ENCODE peak calls at places on chromosomes 2 and 18, in seven cellular contexts. One of them, this sample, is unnamed.

GRCh38 chr2:26184555-26185303 is 11.8 kb downstream of the GAREM2 start:
- DNase-seq in activated CD4-positive, CD25-positive, alpha-beta regulatory T cell: peak
- DNase-seq in IMR-90: peak
- DNase-seq in tibial artery: peak
- DNase-seq in NCI-H2171 treated with DMSO at 0.1 percent for 48 hours: no peak
- DNase-seq in ELR: no peak
- DNase-seq in GM12865: peak
- DNase-seq in this sample: peak

GRCh38 chr2:101420623-101421022 is 33.3 kb upstream of the CREG2 start:
- DNase-seq in NCI-H2171 treated with DMSO at 0.1 percent for 48 hours: no peak
- DNase-seq in GM12865: no peak
- DNase-seq in activated CD4-positive, CD25-positive, alpha-beta regulatory T cell: no peak
- DNase-seq in ELR: no peak
- DNase-seq in IMR-90: no peak
- DNase-seq in tibial artery: no peak
- DNase-seq in this sample: no peak

GRCh38 chr18:62522178-62522509 is 681 bp upstream of the ZCCHC2 start:
- DNase-seq in IMR-90: no peak
- DNase-seq in activated CD4-positive, CD25-positive, alpha-beta regulatory T cell: no peak
- DNase-seq in NCI-H2171 treated with DMSO at 0.1 percent for 48 hours: peak
- DNase-seq in ELR: peak
- DNase-seq in GM12865: no peak
- DNase-seq in tibial artery: no peak
- DNase-seq in this sample: no peak

GRCh38 chr2:47128705-47129104 is 26.4 kb downstream of the STPG4 start:
- DNase-seq in IMR-90: no peak
- DNase-seq in activated CD4-positive, CD25-positive, alpha-beta regulatory T cell: no peak
- DNase-seq in NCI-H2171 treated with DMSO at 0.1 percent for 48 hours: no peak
- DNase-seq in tibial artery: no peak
- DNase-seq in ELR: no peak
- DNase-seq in GM12865: no peak
- DNase-seq in this sample: no peak

GRCh38 chr2:234020332-234020731 is 30.2 kb upstream of the SPP2 start:
- DNase-seq in ELR: no peak
- DNase-seq in GM12865: no peak
- DNase-seq in NCI-H2171 treated with DMSO at 0.1 percent for 48 hours: no peak
- DNase-seq in IMR-90: no peak
- DNase-seq in tibial artery: no peak
- DNase-seq in activated CD4-positive, CD25-positive, alpha-beta regulatory T cell: no peak
- DNase-seq in this sample: no peak

GRCh38 chr2:158228943-158229508 is 127.3 kb downstream of the UPP2 start:
- DNase-seq in tibial artery: no peak
- DNase-seq in NCI-H2171 treated with DMSO at 0.1 percent for 48 hours: peak
- DNase-seq in ELR: no peak
- DNase-seq in IMR-90: no peak
- DNase-seq in GM12865: no peak
- DNase-seq in activated CD4-positive, CD25-positive, alpha-beta regulatory T cell: no peak
- DNase-seq in this sample: no peak

GRCh38 chr2:54380627-54381026 is 75.5 kb upstream of the SPTBN1 start:
- DNase-seq in IMR-90: no peak
- DNase-seq in tibial artery: no peak
- DNase-seq in activated CD4-positive, CD25-positive, alpha-beta regulatory T cell: no peak
- DNase-seq in NCI-H2171 treated with DMSO at 0.1 percent for 48 hours: no peak
- DNase-seq in GM12865: no peak
- DNase-seq in ELR: no peak
- DNase-seq in this sample: no peak

GRCh38 chr2:27442282-27442980 is at the start of gene KRTCAP3:
- DNase-seq in ELR: no peak
- DNase-seq in NCI-H2171 treated with DMSO at 0.1 percent for 48 hours: peak
- DNase-seq in tibial artery: peak
- DNase-seq in IMR-90: no peak
- DNase-seq in GM12865: peak
- DNase-seq in activated CD4-positive, CD25-positive, alpha-beta regulatory T cell: peak
- DNase-seq in this sample: peak

GRCh38 chr2:149597050-149598013 is 9.8 kb upstream of the MMADHC start:
- DNase-seq in NCI-H2171 treated with DMSO at 0.1 percent for 48 hours: peak
- DNase-seq in activated CD4-positive, CD25-positive, alpha-beta regulatory T cell: peak
- DNase-seq in tibial artery: no peak
- DNase-seq in IMR-90: peak
- DNase-seq in GM12865: peak
- DNase-seq in ELR: peak
- DNase-seq in this sample: peak

GRCh38 chr2:192123847-192124246 is 70.9 kb downstream of the TMEFF2 start:
- DNase-seq in NCI-H2171 treated with DMSO at 0.1 percent for 48 hours: no peak
- DNase-seq in GM12865: no peak
- DNase-seq in ELR: no peak
- DNase-seq in activated CD4-positive, CD25-positive, alpha-beta regulatory T cell: no peak
- DNase-seq in tibial artery: peak
- DNase-seq in IMR-90: peak
- DNase-seq in this sample: no peak

GRCh38 chr2:128754246-128754724 is 435.6 kb upstream of the HS6ST1 start:
- DNase-seq in IMR-90: no peak
- DNase-seq in tibial artery: no peak
- DNase-seq in NCI-H2171 treated with DMSO at 0.1 percent for 48 hours: peak
- DNase-seq in ELR: no peak
- DNase-seq in activated CD4-positive, CD25-positive, alpha-beta regulatory T cell: no peak
- DNase-seq in GM12865: peak
- DNase-seq in this sample: no peak

GRCh38 chr18:8349608-8350323 is 259.5 kb upstream of the RAB12 start:
- DNase-seq in tibial artery: no peak
- DNase-seq in ELR: no peak
- DNase-seq in GM12865: no peak
- DNase-seq in IMR-90: no peak
- DNase-seq in NCI-H2171 treated with DMSO at 0.1 percent for 48 hours: no peak
- DNase-seq in activated CD4-positive, CD25-positive, alpha-beta regulatory T cell: no peak
- DNase-seq in this sample: no peak

GRCh38 chr2:66573866-66574265 is 138.9 kb downstream of the MEIS1 start:
- DNase-seq in ELR: peak
- DNase-seq in IMR-90: peak
- DNase-seq in NCI-H2171 treated with DMSO at 0.1 percent for 48 hours: no peak
- DNase-seq in tibial artery: no peak
- DNase-seq in activated CD4-positive, CD25-positive, alpha-beta regulatory T cell: no peak
- DNase-seq in GM12865: no peak
- DNase-seq in this sample: no peak

GRCh38 chr2:222904557-222905258 is 43.9 kb downstream of the ACSL3 start:
- DNase-seq in ELR: peak
- DNase-seq in GM12865: no peak
- DNase-seq in tibial artery: no peak
- DNase-seq in NCI-H2171 treated with DMSO at 0.1 percent for 48 hours: no peak
- DNase-seq in IMR-90: peak
- DNase-seq in activated CD4-positive, CD25-positive, alpha-beta regulatory T cell: no peak
- DNase-seq in this sample: no peak

GRCh38 chr2:58107803-58108710 is 61.5 kb downstream of the VRK2 start:
- DNase-seq in NCI-H2171 treated with DMSO at 0.1 percent for 48 hours: no peak
- DNase-seq in IMR-90: peak
- DNase-seq in ELR: peak
- DNase-seq in activated CD4-positive, CD25-positive, alpha-beta regulatory T cell: no peak
- DNase-seq in tibial artery: no peak
- DNase-seq in GM12865: no peak
- DNase-seq in this sample: no peak

GRCh38 chr2:3493610-3493997 is 25.7 kb downstream of the ADI1 start:
- DNase-seq in tibial artery: peak
- DNase-seq in activated CD4-positive, CD25-positive, alpha-beta regulatory T cell: no peak
- DNase-seq in ELR: no peak
- DNase-seq in GM12865: no peak
- DNase-seq in IMR-90: peak
- DNase-seq in NCI-H2171 treated with DMSO at 0.1 percent for 48 hours: no peak
- DNase-seq in this sample: no peak

GRCh38 chr2:128301501-128301966 is 17.1 kb downstream of the HS6ST1 start:
- DNase-seq in tibial artery: peak
- DNase-seq in NCI-H2171 treated with DMSO at 0.1 percent for 48 hours: no peak
- DNase-seq in IMR-90: peak
- DNase-seq in ELR: peak
- DNase-seq in activated CD4-positive, CD25-positive, alpha-beta regulatory T cell: no peak
- DNase-seq in GM12865: no peak
- DNase-seq in this sample: no peak

GRCh38 chr2:181058378-181059269 is 78.2 kb downstream of the UBE2E3 start:
- DNase-seq in ELR: peak
- DNase-seq in tibial artery: no peak
- DNase-seq in GM12865: peak
- DNase-seq in IMR-90: peak
- DNase-seq in NCI-H2171 treated with DMSO at 0.1 percent for 48 hours: peak
- DNase-seq in activated CD4-positive, CD25-positive, alpha-beta regulatory T cell: no peak
- DNase-seq in this sample: peak

GRCh38 chr2:45812039-45812500 is 160.6 kb downstream of the PRKCE start:
- DNase-seq in NCI-H2171 treated with DMSO at 0.1 percent for 48 hours: peak
- DNase-seq in ELR: peak
- DNase-seq in IMR-90: peak
- DNase-seq in tibial artery: no peak
- DNase-seq in GM12865: no peak
- DNase-seq in activated CD4-positive, CD25-positive, alpha-beta regulatory T cell: no peak
- DNase-seq in this sample: no peak

GRCh38 chr2:191533693-191534175 is 144.2 kb upstream of the NABP1 start:
- DNase-seq in tibial artery: no peak
- DNase-seq in NCI-H2171 treated with DMSO at 0.1 percent for 48 hours: no peak
- DNase-seq in activated CD4-positive, CD25-positive, alpha-beta regulatory T cell: no peak
- DNase-seq in IMR-90: no peak
- DNase-seq in GM12865: no peak
- DNase-seq in ELR: no peak
- DNase-seq in this sample: no peak

GRCh38 chr2:157460384-157460837 is 16.5 kb upstream of the CYTIP start:
- DNase-seq in tibial artery: no peak
- DNase-seq in ELR: no peak
- DNase-seq in activated CD4-positive, CD25-positive, alpha-beta regulatory T cell: no peak
- DNase-seq in NCI-H2171 treated with DMSO at 0.1 percent for 48 hours: no peak
- DNase-seq in GM12865: no peak
- DNase-seq in IMR-90: no peak
- DNase-seq in this sample: no peak

GRCh38 chr2:222693837-222694236 is 22.4 kb downstream of the MOGAT1 start:
- DNase-seq in activated CD4-positive, CD25-positive, alpha-beta regulatory T cell: no peak
- DNase-seq in ELR: peak
- DNase-seq in NCI-H2171 treated with DMSO at 0.1 percent for 48 hours: peak
- DNase-seq in tibial artery: no peak
- DNase-seq in GM12865: peak
- DNase-seq in IMR-90: no peak
- DNase-seq in this sample: no peak

GRCh38 chr2:237509905-237510304 is 22.9 kb downstream of the MLPH start:
- DNase-seq in GM12865: no peak
- DNase-seq in tibial artery: no peak
- DNase-seq in NCI-H2171 treated with DMSO at 0.1 percent for 48 hours: no peak
- DNase-seq in activated CD4-positive, CD25-positive, alpha-beta regulatory T cell: no peak
- DNase-seq in ELR: no peak
- DNase-seq in IMR-90: no peak
- DNase-seq in this sample: no peak

GRCh38 chr2:179444056-179444455 is 179.4 kb upstream of the SESTD1 start:
- DNase-seq in IMR-90: peak
- DNase-seq in ELR: no peak
- DNase-seq in NCI-H2171 treated with DMSO at 0.1 percent for 48 hours: no peak
- DNase-seq in activated CD4-positive, CD25-positive, alpha-beta regulatory T cell: no peak
- DNase-seq in tibial artery: no peak
- DNase-seq in GM12865: no peak
- DNase-seq in this sample: no peak

GRCh38 chr2:120904379-120904778 is 168.7 kb downstream of the GLI2 start:
- DNase-seq in GM12865: no peak
- DNase-seq in IMR-90: no peak
- DNase-seq in ELR: no peak
- DNase-seq in tibial artery: no peak
- DNase-seq in activated CD4-positive, CD25-positive, alpha-beta regulatory T cell: no peak
- DNase-seq in NCI-H2171 treated with DMSO at 0.1 percent for 48 hours: no peak
- DNase-seq in this sample: no peak

GRCh38 chr2:162379719-162380580 is 36.0 kb downstream of the GCA start:
- DNase-seq in tibial artery: no peak
- DNase-seq in activated CD4-positive, CD25-positive, alpha-beta regulatory T cell: no peak
- DNase-seq in GM12865: peak
- DNase-seq in IMR-90: no peak
- DNase-seq in ELR: no peak
- DNase-seq in NCI-H2171 treated with DMSO at 0.1 percent for 48 hours: no peak
- DNase-seq in this sample: no peak

GRCh38 chr2:141379965-141380624 is 750.7 kb downstream of the LRP1B start:
- DNase-seq in NCI-H2171 treated with DMSO at 0.1 percent for 48 hours: peak
- DNase-seq in GM12865: no peak
- DNase-seq in ELR: no peak
- DNase-seq in IMR-90: no peak
- DNase-seq in activated CD4-positive, CD25-positive, alpha-beta regulatory T cell: no peak
- DNase-seq in tibial artery: no peak
- DNase-seq in this sample: no peak

GRCh38 chr2:1716441-1716840 is 27.9 kb downstream of the PXDN start:
- DNase-seq in ELR: no peak
- DNase-seq in IMR-90: no peak
- DNase-seq in tibial artery: no peak
- DNase-seq in activated CD4-positive, CD25-positive, alpha-beta regulatory T cell: no peak
- DNase-seq in NCI-H2171 treated with DMSO at 0.1 percent for 48 hours: no peak
- DNase-seq in GM12865: no peak
- DNase-seq in this sample: no peak

GRCh38 chr2:127531133-127531709 is 4.3 kb upstream of the MYO7B start:
- DNase-seq in ELR: peak
- DNase-seq in tibial artery: no peak
- DNase-seq in GM12865: no peak
- DNase-seq in IMR-90: peak
- DNase-seq in activated CD4-positive, CD25-positive, alpha-beta regulatory T cell: no peak
- DNase-seq in NCI-H2171 treated with DMSO at 0.1 percent for 48 hours: no peak
- DNase-seq in this sample: no peak

GRCh38 chr2:230872151-230872967 is 7.6 kb downstream of the ITM2C start:
- DNase-seq in activated CD4-positive, CD25-positive, alpha-beta regulatory T cell: no peak
- DNase-seq in tibial artery: peak
- DNase-seq in NCI-H2171 treated with DMSO at 0.1 percent for 48 hours: no peak
- DNase-seq in IMR-90: no peak
- DNase-seq in ELR: no peak
- DNase-seq in GM12865: no peak
- DNase-seq in this sample: no peak

GRCh38 chr2:188984680-188985079 is 10.5 kb downstream of the COL3A1 start:
- DNase-seq in activated CD4-positive, CD25-positive, alpha-beta regulatory T cell: no peak
- DNase-seq in IMR-90: peak
- DNase-seq in tibial artery: peak
- DNase-seq in NCI-H2171 treated with DMSO at 0.1 percent for 48 hours: no peak
- DNase-seq in GM12865: no peak
- DNase-seq in ELR: peak
- DNase-seq in this sample: no peak

GRCh38 chr2:64157792-64158191 is 13.6 kb upstream of the PELI1 start:
- DNase-seq in NCI-H2171 treated with DMSO at 0.1 percent for 48 hours: no peak
- DNase-seq in tibial artery: no peak
- DNase-seq in IMR-90: peak
- DNase-seq in activated CD4-positive, CD25-positive, alpha-beta regulatory T cell: no peak
- DNase-seq in ELR: no peak
- DNase-seq in GM12865: no peak
- DNase-seq in this sample: no peak

GRCh38 chr2:37993135-37993534 is 68.0 kb downstream of the RMDN2 start:
- DNase-seq in NCI-H2171 treated with DMSO at 0.1 percent for 48 hours: no peak
- DNase-seq in IMR-90: peak
- DNase-seq in GM12865: no peak
- DNase-seq in ELR: peak
- DNase-seq in activated CD4-positive, CD25-positive, alpha-beta regulatory T cell: no peak
- DNase-seq in tibial artery: no peak
- DNase-seq in this sample: no peak

GRCh38 chr2:77404189-77404588 is 118.0 kb downstream of the LRRTM4 start:
- DNase-seq in ELR: no peak
- DNase-seq in GM12865: no peak
- DNase-seq in NCI-H2171 treated with DMSO at 0.1 percent for 48 hours: no peak
- DNase-seq in activated CD4-positive, CD25-positive, alpha-beta regulatory T cell: no peak
- DNase-seq in IMR-90: no peak
- DNase-seq in tibial artery: no peak
- DNase-seq in this sample: no peak

GRCh38 chr2:48719480-48720177 is 35.9 kb downstream of the LHCGR start:
- DNase-seq in tibial artery: no peak
- DNase-seq in NCI-H2171 treated with DMSO at 0.1 percent for 48 hours: no peak
- DNase-seq in ELR: no peak
- DNase-seq in GM12865: no peak
- DNase-seq in IMR-90: no peak
- DNase-seq in activated CD4-positive, CD25-positive, alpha-beta regulatory T cell: no peak
- DNase-seq in this sample: no peak

GRCh38 chr2:206011795-206012194 is 74.2 kb downstream of the INO80D start:
- DNase-seq in IMR-90: no peak
- DNase-seq in NCI-H2171 treated with DMSO at 0.1 percent for 48 hours: no peak
- DNase-seq in ELR: peak
- DNase-seq in activated CD4-positive, CD25-positive, alpha-beta regulatory T cell: no peak
- DNase-seq in tibial artery: no peak
- DNase-seq in GM12865: no peak
- DNase-seq in this sample: no peak

GRCh38 chr2:207491086-207491485 is 38.7 kb upstream of the CREB1 start:
- DNase-seq in IMR-90: no peak
- DNase-seq in tibial artery: no peak
- DNase-seq in GM12865: no peak
- DNase-seq in ELR: no peak
- DNase-seq in NCI-H2171 treated with DMSO at 0.1 percent for 48 hours: no peak
- DNase-seq in activated CD4-positive, CD25-positive, alpha-beta regulatory T cell: no peak
- DNase-seq in this sample: no peak

This sample was measured in memory B cell.